ENCODE peak calls at places on chromosomes 7 and 10, in six cellular contexts. P, A, C, Q, I and Z are unnamed samples.

GRCh38 chr7:18494821-18495408 is 634 bp upstream of the HDAC9 start:
- DNase-seq in A (no peak), C (no peak), I (no peak), Q (peak; percentile 35), P (no peak), Z (no peak)

GRCh38 chr10:113644185-113645120 is 19.4 kb downstream of the NRAP start:
- DNase-seq in C (no peak), A (no peak), P (no peak), Q (no peak), I (no peak), Z (no peak)

GRCh38 chr10:19294233-19294632 is 245.6 kb downstream of the MALRD1 start:
- DNase-seq in Q (no peak), A (no peak), I (no peak), P (no peak), C (no peak), Z (no peak)

GRCh38 chr10:89283174-89283987 is 18.5 kb upstream of the IFIT2 start:
- DNase-seq in Q (no peak), C (no peak), P (peak; percentile 82), I (no peak), A (no peak), Z (no peak)

GRCh38 chr10:129531195-129531968 is 64.3 kb downstream of the MGMT start:
- DNase-seq in I (no peak), C (no peak), P (no peak), A (no peak), Q (no peak), Z (no peak)

GRCh38 chr10:104638861-104639594 is 2.1 kb upstream of the SORCS3 start:
- DNase-seq in A (no peak), I (no peak), Q (no peak), P (no peak), C (no peak), Z (peak; percentile 49)

GRCh38 chr10:12483996-12484944 is 134.9 kb downstream of the CAMK1D start:
- DNase-seq in C (no peak), P (no peak), I (no peak), A (no peak), Q (no peak), Z (no peak)

GRCh38 chr10:47359626-47360418 is 11.7 kb downstream of the RBP3 start:
- DNase-seq in C (no peak), I (peak; percentile 50), A (no peak), Q (no peak), P (no peak), Z (no peak)

GRCh38 chr7:121288894-121289293 is 39.9 kb upstream of the WNT16 start:
- DNase-seq in Q (no peak), P (no peak), C (no peak), I (no peak), A (no peak), Z (no peak)

GRCh38 chr10:14645239-14645960 is 129.3 kb downstream of the FAM107B start:
- DNase-seq in A (no peak), I (no peak), C (no peak), Q (no peak), P (no peak), Z (no peak)

GRCh38 chr10:18690541-18690940 is 31.3 kb downstream of the ARL5B start:
- DNase-seq in C (no peak), I (no peak), Q (no peak), A (no peak), P (no peak), Z (no peak)

GRCh38 chr7:98266840-98267239 is 14.6 kb upstream of the BRI3 start:
- DNase-seq in Q (no peak), C (no peak), A (no peak), P (no peak), I (no peak), Z (no peak)

GRCh38 chr7:73647725-73648592 is 19.7 kb upstream of the VPS37D start:
- DNase-seq in I (no peak), C (no peak), P (no peak), Q (no peak), A (no peak), Z (peak; percentile 63)

GRCh38 chr10:79155301-79156081 is 86.7 kb downstream of the ZMIZ1 start:
- DNase-seq in A (no peak), P (no peak), C (no peak), Q (peak; percentile 41), I (no peak), Z (no peak)
- TF ChIP-seq CTCF in A (no peak), P (no peak), C (no peak), Q (no peak), I (no peak), Z (peak; percentile 10)

DNA sequence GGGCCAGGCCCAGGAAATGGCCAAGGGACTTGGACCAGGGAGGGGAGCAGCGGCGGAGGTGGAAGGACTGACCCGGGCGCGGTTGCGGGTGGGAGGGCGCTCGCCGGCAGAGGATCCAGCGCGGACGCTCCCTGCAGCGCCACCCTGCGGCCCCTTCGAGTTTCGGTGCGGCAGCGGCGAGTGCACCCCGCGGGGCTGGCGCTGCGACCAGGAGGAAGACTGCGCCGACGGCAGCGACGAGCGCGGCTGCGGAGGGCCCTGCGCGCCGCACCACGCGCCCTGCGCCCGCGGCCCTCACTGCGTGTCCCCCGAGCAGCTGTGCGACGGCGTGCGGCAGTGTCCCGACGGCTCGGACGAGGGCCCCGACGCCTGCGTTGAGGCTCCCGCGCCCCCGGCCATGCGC is 16.8 kb upstream of the ZNF467 start:
- DNase-seq in A (no peak), P (no peak), C (peak; percentile 77), I (no peak), Q (no peak), Z (peak; percentile 62)
- TF ChIP-seq CTCF in A (peak; percentile 46), P (no peak), C (peak; percentile 61), I (no peak), Q (no peak), Z (peak; percentile 4)

GRCh38 chr7:101165075-101165957 is at the start of gene VGF:
- DNase-seq in P (no peak), Q (peak; percentile 77), A (peak; percentile 68), C (peak; percentile 96), I (peak; percentile 85), Z (peak; percentile 98)
- TF ChIP-seq CTCF in P (no peak), Q (no peak), A (no peak), C (no peak), I (no peak), Z (no peak)

DNA sequence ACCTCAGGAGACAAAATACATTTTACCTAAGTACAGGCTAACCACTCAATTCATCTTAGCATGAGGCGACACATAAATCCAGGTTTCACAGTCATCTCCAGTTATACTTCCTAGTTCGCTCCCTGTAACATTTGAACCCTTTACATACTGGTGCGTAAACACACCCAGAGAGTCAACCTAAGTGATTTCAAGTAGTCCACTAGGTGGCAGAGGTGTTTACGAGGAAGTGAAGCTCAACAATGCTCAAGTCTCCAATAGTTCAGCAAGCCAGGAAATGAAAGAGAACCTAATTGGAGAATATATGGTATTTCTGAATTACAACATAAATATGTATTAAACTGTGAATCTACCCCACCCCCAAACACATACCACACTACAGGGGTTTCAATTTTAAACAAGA is 76.3 kb upstream of the ABCB5 start:
- DNase-seq in Q (no peak), A (no peak), C (no peak), I (no peak), P (no peak), Z (no peak)
- TF ChIP-seq CTCF in Q (no peak), A (no peak), C (no peak), I (no peak), P (no peak), Z (no peak)